ENCODE peak calls at places on chromosomes 1 and 21, in six cellular contexts. Z, J, Q, W, T and G are unnamed samples.

GRCh38 chr1:27968692-27969091 is 8.9 kb downstream of the XKR8 start:
- DNase-seq in W (no peak), T (peak), Q (no peak), Z (no peak), J (no peak), G (no peak)

GRCh38 chr1:111221633-111222286 is 5.8 kb upstream of the CHI3L2 start:
- DNase-seq in Z (no peak), W (peak), Q (no peak), J (no peak), T (no peak), G (no peak)

GRCh38 chr1:7534061-7534825 is 236.9 kb upstream of the VAMP3 start:
- DNase-seq in Z (no peak), Q (peak), T (no peak), W (no peak), J (no peak), G (no peak)

GRCh38 chr1:92201973-92202372 is 15.7 kb upstream of the C1orf146 start:
- DNase-seq in Z (no peak), W (peak), J (no peak), T (no peak), Q (no peak), G (no peak)

GRCh38 chr1:234458352-234459027 is 20.5 kb downstream of the TARBP1 start:
- DNase-seq in J (no peak), Z (no peak), W (no peak), Q (no peak), T (no peak), G (no peak)

GRCh38 chr1:28807046-28807445 is 4.9 kb upstream of the OPRD1 start:
- DNase-seq in Z (no peak), W (no peak), T (no peak), Q (no peak), J (no peak), G (no peak)

GRCh38 chr1:115411388-115412063 is 73.5 kb upstream of the NGF start:
- DNase-seq in J (no peak), T (peak), Z (no peak), Q (no peak), W (no peak), G (no peak)

GRCh38 chr1:164560076-164560475 is 1.1 kb downstream of the PBX1 start:
- DNase-seq in W (no peak), Z (no peak), J (peak), Q (no peak), T (no peak), G (no peak)

GRCh38 chr1:37446874-37447273 is 27.5 kb upstream of the ZC3H12A start:
- DNase-seq in T (no peak), Z (no peak), Q (no peak), J (no peak), W (no peak), G (no peak)

GRCh38 chr1:63794927-63795326 is 21.1 kb downstream of the ROR1 start:
- DNase-seq in Q (no peak), Z (no peak), J (no peak), W (no peak), T (no peak), G (no peak)

GRCh38 chr1:8213136-8213535 is 104.8 kb upstream of the SLC45A1 start:
- DNase-seq in W (no peak), J (no peak), Q (no peak), T (no peak), Z (no peak), G (no peak)

GRCh38 chr1:90067194-90067593 is 72.3 kb downstream of the ZNF326 start:
- DNase-seq in J (no peak), T (no peak), W (no peak), Z (no peak), Q (no peak), G (no peak)

GRCh38 chr1:53075761-53076163 is 13.7 kb downstream of the PODN start:
- DNase-seq in Z (no peak), J (no peak), T (no peak), Q (no peak), W (no peak), G (no peak)

GRCh38 chr21:38269567-38269917 is 12.8 kb downstream of the KCNJ15 start:
- DNase-seq in T (no peak), Q (no peak), W (no peak), Z (no peak), J (no peak), G (no peak)

GRCh38 chr1:202130275-202130646 is 7.5 kb downstream of the GPR37L1 start:
- DNase-seq in W (no peak), Q (no peak), T (no peak), J (no peak), Z (no peak), G (no peak)

GRCh38 chr1:63612564-63612963 is 19.4 kb downstream of the PGM1 start:
- DNase-seq in Q (no peak), J (no peak), Z (no peak), W (no peak), T (no peak), G (no peak)